ENCODE peak calls at places on chromosomes 16 and 17, in ten cellular contexts. W is AG04450; V is HEK293T; S is stimulated activated CD4-positive, alpha-beta T cell treated with anti-CD3 and anti-CD28 coated beads, Interleukin-15, amount 100 ng/mL, for 24 hours; M is activated T-helper 1 cell treated with anti-CD3 and anti-CD28 coated beads, Interleukin-2, amount 50 U/mL, for 16 hours; N is hypothalamus; D is PC-3; E is NCI-H446 treated with DMSO at 0.1 percent for 48 hours; H is left cardiac atrium; L is choroid plexus epithelial cell. J is an unnamed sample.

GRCh38 chr16:67249762-67250327 is 1.1 kb downstream of the SLC9A5 start:
- DNase-seq in W (no peak), V (no peak), S (no peak), M (no peak), N (no peak), D (no peak), E (no peak), H (peak), L (peak), J (no peak)

GRCh38 chr16:77721752-77722314 is 481 bp upstream of the NUDT7 start:
- DNase-seq in W (no peak), V (no peak), S (no peak), M (no peak), N (no peak), D (no peak), E (no peak), H (no peak), L (no peak), J (peak)

GRCh38 chr16:46743232-46743719 is 4.9 kb downstream of the MYLK3 start:
- DNase-seq in W (no peak), V (no peak), S (peak), M (no peak), N (no peak), D (no peak), E (no peak), H (peak), L (peak), J (peak)

GRCh38 chr16:29710227-29711219 is 31.5 kb downstream of the QPRT start:
- DNase-seq in W (peak), V (peak), S (peak), M (no peak), N (no peak), D (peak), E (no peak), H (no peak), L (peak), J (peak)

GRCh38 chr17:42531455-42532354 is 4.3 kb upstream of the NAGLU start:
- DNase-seq in W (no peak), V (peak), S (peak), M (peak), N (no peak), D (peak), E (no peak), H (peak), L (no peak), J (peak)

GRCh38 chr17:75783803-75784472 is 668 bp upstream of the UNK start:
- DNase-seq in W (no peak), V (no peak), S (no peak), M (no peak), N (no peak), D (no peak), E (no peak), H (peak), L (no peak), J (peak)

GRCh38 chr17:75428775-75429469 is 23.4 kb upstream of the GRB2 start:
- DNase-seq in W (peak), V (no peak), S (no peak), M (no peak), N (no peak), D (peak), E (no peak), H (no peak), L (peak), J (no peak)

GRCh38 chr16:2835638-2836493 is 5.8 kb downstream of the ZG16B start:
- DNase-seq in W (peak), V (no peak), S (no peak), M (no peak), N (no peak), D (peak), E (no peak), H (no peak), L (peak), J (no peak)

GRCh38 chr16:3959148-3959547 is 78.6 kb upstream of the CREBBP start:
- DNase-seq in W (no peak), V (no peak), S (no peak), M (no peak), N (no peak), D (peak), E (no peak), H (peak), L (peak), J (no peak)

GRCh38 chr17:17778308-17779014 is 58.3 kb downstream of the SREBF1 start:
- DNase-seq in W (peak), V (no peak), S (no peak), M (no peak), N (no peak), D (no peak), E (no peak), H (peak), L (peak), J (no peak)

GRCh38 chr16:81645303-81645702 is 133.8 kb upstream of the PLCG2 start:
- DNase-seq in W (peak), V (no peak), S (no peak), M (no peak), N (peak), D (peak), E (peak), H (peak), L (peak), J (no peak)

GRCh38 chr17:16100737-16101400 is 101.2 kb downstream of the TTC19 start:
- DNase-seq in W (no peak), V (no peak), S (no peak), M (no peak), N (no peak), D (peak), E (no peak), H (no peak), L (peak), J (peak)

GRCh38 chr17:79252886-79253285 is 178.3 kb downstream of the ENGASE start:
- DNase-seq in W (no peak), V (no peak), S (no peak), M (no peak), N (no peak), D (no peak), E (no peak), H (no peak), L (no peak), J (no peak)

GRCh38 chr16:16188827-16189226 is 34.5 kb downstream of the ABCC6 start:
- DNase-seq in W (no peak), V (no peak), S (no peak), M (no peak), N (no peak), D (no peak), E (no peak), H (no peak), L (no peak), J (no peak)

GRCh38 chr17:54194268-54194667 is 371.5 kb downstream of the KIF2B start:
- DNase-seq in W (no peak), V (no peak), S (no peak), M (no peak), N (no peak), D (no peak), E (no peak), H (no peak), L (no peak), J (no peak)

GRCh38 chr16:65097296-65097695 is 24.6 kb downstream of the CDH11 start:
- DNase-seq in W (no peak), V (no peak), S (no peak), M (no peak), N (no peak), D (no peak), E (no peak), H (no peak), L (no peak), J (no peak)

GRCh38 chr16:29011112-29011511 is 26.3 kb downstream of the LAT start:
- DNase-seq in W (no peak), V (peak), S (no peak), M (no peak), N (no peak), D (no peak), E (no peak), H (no peak), L (no peak), J (peak)

GRCh38 chr17:48678141-48678971 is 44.0 kb downstream of the PRAC1 start:
- DNase-seq in W (no peak), V (peak), S (peak), M (peak), N (peak), D (peak), E (no peak), H (peak), L (peak), J (peak)

GRCh38 chr17:8020251-8020650 is 17.8 kb downstream of the GUCY2D start:
- DNase-seq in W (no peak), V (no peak), S (no peak), M (no peak), N (no peak), D (no peak), E (no peak), H (no peak), L (no peak), J (no peak)

GRCh38 chr16:287298-287811 is 4.4 kb downstream of the PDIA2 start:
- DNase-seq in W (no peak), V (no peak), S (no peak), M (no peak), N (no peak), D (no peak), E (no peak), H (no peak), L (no peak), J (no peak)

GRCh38 chr16:72875291-72876036 is 172.5 kb downstream of the ZFHX3 start:
- DNase-seq in W (no peak), V (no peak), S (no peak), M (no peak), N (no peak), D (peak), E (peak), H (no peak), L (peak), J (no peak)

GRCh38 chr17:56985371-56986162 is 7.6 kb downstream of the SCPEP1 start:
- DNase-seq in W (no peak), V (no peak), S (no peak), M (no peak), N (no peak), D (no peak), E (no peak), H (no peak), L (no peak), J (no peak)

GRCh38 chr17:41777579-41778188 is 8.8 kb downstream of the JUP start:
- DNase-seq in W (peak), V (peak), S (no peak), M (no peak), N (no peak), D (peak), E (peak), H (peak), L (peak), J (no peak)

GRCh38 chr17:69597898-69598692 is 183.6 kb downstream of the MAP2K6 start:
- DNase-seq in W (no peak), V (no peak), S (no peak), M (no peak), N (no peak), D (peak), E (no peak), H (no peak), L (peak), J (no peak)

GRCh38 chr17:81731271-81731670 is 19.2 kb downstream of the SLC25A10 start:
- DNase-seq in W (no peak), V (no peak), S (no peak), M (no peak), N (no peak), D (no peak), E (no peak), H (no peak), L (peak), J (no peak)

GRCh38 chr17:76726231-76726765 is at the start of gene JMJD6:
- DNase-seq in W (peak), V (peak), S (peak), M (peak), N (peak), D (peak), E (peak), H (peak), L (peak), J (peak)

GRCh38 chr17:38728290-38728831 is 1.8 kb upstream of the CISD3 start:
- DNase-seq in W (no peak), V (no peak), S (peak), M (peak), N (no peak), D (no peak), E (no peak), H (no peak), L (no peak), J (peak)

GRCh38 chr16:82005491-82005830 is 5.8 kb downstream of the SDR42E1 start:
- DNase-seq in W (no peak), V (no peak), S (no peak), M (no peak), N (no peak), D (no peak), E (no peak), H (no peak), L (no peak), J (no peak)

GRCh38 chr16:84999200-84999599 is 12.1 kb downstream of the ZDHHC7 start:
- DNase-seq in W (no peak), V (no peak), S (no peak), M (no peak), N (no peak), D (peak), E (no peak), H (no peak), L (peak), J (no peak)

GRCh38 chr16:89525146-89525913 is 17.1 kb downstream of the SPG7 start:
- DNase-seq in W (no peak), V (no peak), S (no peak), M (no peak), N (no peak), D (no peak), E (no peak), H (peak), L (no peak), J (no peak)

GRCh38 chr16:88763502-88764053 is 21.4 kb downstream of the PIEZO1 start:
- DNase-seq in W (no peak), V (no peak), S (no peak), M (no peak), N (no peak), D (no peak), E (no peak), H (no peak), L (no peak), J (no peak)

GRCh38 chr17:45342871-45343526 is 26.2 kb upstream of the MAP3K14 start:
- DNase-seq in W (no peak), V (no peak), S (no peak), M (no peak), N (no peak), D (no peak), E (no peak), H (no peak), L (no peak), J (no peak)

GRCh38 chr17:41199421-41200098 is 9.9 kb downstream of the KRTAP9-1 start:
- DNase-seq in W (no peak), V (no peak), S (no peak), M (no peak), N (no peak), D (no peak), E (no peak), H (no peak), L (no peak), J (no peak)

GRCh38 chr16:27254262-27254811 is 14.2 kb downstream of the NSMCE1 start:
- DNase-seq in W (no peak), V (no peak), S (no peak), M (no peak), N (no peak), D (no peak), E (no peak), H (no peak), L (peak), J (peak)